ENCODE peak calls at places on chromosomes 11 and 22, in five cellular contexts. Y is cardiac muscle cell; G is CD8-positive, alpha-beta T cell; X is fibroblast of pulmonary artery; F is adrenal gland. W is an unnamed sample.

GRCh38 chr11:10564692-10565318 is 3.7 kb downstream of the LYVE1 start:
- DNase-seq in Y (no peak), F (peak), G (no peak), X (peak), W (no peak)

GRCh38 chr11:1202154-1202775 is 20.6 kb upstream of the MUC5B start:
- DNase-seq in X (no peak), F (no peak), Y (no peak), G (no peak), W (peak)

GRCh38 chr11:74630043-74630442 is 37.7 kb downstream of the POLD3 start:
- DNase-seq in Y (no peak), F (no peak), X (no peak), G (no peak), W (no peak)

GRCh38 chr11:87878373-87878779 is 296.9 kb downstream of the RAB38 start:
- DNase-seq in Y (peak), G (no peak), X (peak), F (peak), W (no peak)

GRCh38 chr11:73227571-73228211 is 9.6 kb downstream of the P2RY2 start:
- DNase-seq in F (peak), Y (no peak), G (no peak), X (no peak), W (no peak)

GRCh38 chr11:132064987-132065620 is 694.7 kb downstream of the NTM start:
- DNase-seq in F (peak), Y (no peak), X (peak), G (no peak), W (no peak)

GRCh38 chr11:129992161-129992944 is 10.3 kb downstream of the PRDM10 start:
- DNase-seq in Y (peak), F (peak), X (peak), G (no peak), W (no peak)

GRCh38 chr11:64888761-64889511 is 10.5 kb upstream of the EHD1 start:
- DNase-seq in Y (no peak), X (no peak), F (no peak), G (no peak), W (no peak)

DNA sequence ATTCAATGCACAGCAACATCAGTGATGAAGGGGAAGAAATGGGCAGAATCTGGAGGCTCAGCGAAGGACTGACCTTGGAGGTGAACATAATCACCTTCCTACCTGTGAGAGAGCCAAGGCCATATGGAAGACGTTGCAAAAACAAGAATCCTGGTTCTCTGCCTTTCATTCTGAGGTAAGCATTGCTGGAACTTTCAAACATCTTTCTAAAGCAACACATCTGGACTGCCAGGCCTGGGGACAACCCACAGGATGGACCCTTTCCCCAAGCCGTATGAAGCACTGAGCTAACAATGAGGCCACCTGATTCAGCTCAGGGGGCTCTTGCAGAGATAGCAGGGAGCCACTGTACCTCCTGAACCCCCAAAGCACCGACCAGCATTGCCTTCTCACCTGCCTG is 70.5 kb downstream of the ETS1 start:
- DNase-seq in G (no peak), X (no peak), Y (no peak), F (no peak), W (no peak)
- H3K4me3 ChIP-seq in G (peak), X (peak), Y (no peak), F (no peak), W (peak)

GRCh38 chr11:115939104-115939503 is 434.9 kb upstream of the CADM1 start:
- DNase-seq in G (no peak), Y (peak), F (no peak), X (peak), W (no peak)
- H3K4me3 ChIP-seq in G (no peak), Y (no peak), F (no peak), X (no peak), W (no peak)

GRCh38 chr11:43575931-43576833 is 104.4 kb upstream of the HSD17B12 start:
- DNase-seq in X (peak), G (no peak), F (no peak), Y (peak), W (no peak)

GRCh38 chr11:43574949-43575915 is 105.3 kb upstream of the HSD17B12 start:
- DNase-seq in X (peak), F (no peak), Y (peak), G (no peak), W (peak)

GRCh38 chr11:43577566-43578264 is 102.8 kb upstream of the HSD17B12 start:
- DNase-seq in G (no peak), F (no peak), X (no peak), Y (no peak), W (no peak)

GRCh38 chr11:43578346-43579170 is 102.0 kb upstream of the HSD17B12 start:
- DNase-seq in F (no peak), G (no peak), Y (no peak), X (peak), W (no peak)

GRCh38 chr11:43576834-43577521 is 103.6 kb upstream of the HSD17B12 start:
- DNase-seq in G (no peak), X (peak), F (peak), Y (peak), W (peak)
- H3K4me3 ChIP-seq in G (no peak), X (no peak), F (peak), Y (peak), W (peak)

DNA sequence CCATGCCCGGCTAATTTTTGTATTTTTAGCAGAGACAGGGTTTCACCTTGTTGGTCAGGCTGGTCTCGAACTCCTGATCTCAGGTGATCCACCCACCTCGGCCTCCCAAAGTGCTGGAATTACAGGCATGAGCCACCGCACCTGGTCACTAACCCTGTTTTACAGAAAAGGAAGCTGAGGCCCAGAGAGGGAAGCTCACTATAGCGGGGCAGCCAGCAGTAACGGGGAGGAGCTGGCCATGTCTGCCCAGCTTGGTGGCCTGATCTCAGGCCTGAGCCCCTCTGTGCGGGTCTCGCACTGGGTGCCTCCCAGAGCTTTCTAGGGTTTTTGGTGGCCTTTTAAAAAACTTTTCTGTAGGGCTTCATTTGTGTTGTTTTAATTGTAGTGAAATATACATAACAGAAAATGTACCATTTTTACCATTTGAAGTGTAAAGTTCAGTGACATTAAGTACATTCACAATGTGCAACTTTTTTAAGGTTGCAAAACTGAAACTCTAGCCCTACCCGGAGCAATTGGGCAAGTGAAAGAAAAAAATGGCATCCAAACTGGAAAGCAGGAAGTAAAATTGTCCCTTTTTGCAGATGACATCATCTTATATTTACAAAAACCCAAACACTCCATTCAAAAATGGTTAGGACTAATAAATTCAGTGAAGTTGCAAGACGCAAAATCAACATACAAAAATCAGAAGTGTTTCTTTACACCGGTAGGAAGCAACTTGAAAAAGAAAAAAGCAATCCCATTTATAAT is 14.5 kb upstream of the CYTH4 start:
- DNase-seq in G (no peak), F (no peak), Y (no peak), X (no peak), W (no peak)
- H3K4me3 ChIP-seq in G (no peak), F (peak), Y (no peak), X (no peak), W (peak)

W was measured in left ventricle myocardium inferior.